ENCODE peak calls at places on chromosomes 4 and X, in nine cellular contexts. One of them, this sample, is unnamed.

GRCh38 chr4:150007512-150007911 is 70.7 kb upstream of the DCLK2 start:
- DNase-seq in GM12878: no peak
- DNase-seq in stomach: no peak
- DNase-seq in sigmoid colon: no peak
- DNase-seq in esophagus muscularis mucosa: no peak
- DNase-seq in suprapubic skin: no peak
- DNase-seq in endothelial cell of umbilical vein: no peak
- DNase-seq in upper lobe of left lung: no peak
- DNase-seq in Panc1: no peak
- DNase-seq in this sample: no peak

GRCh38 chr4:13765535-13765934 is 138.0 kb upstream of the BOD1L1 start:
- DNase-seq in GM12878: no peak
- DNase-seq in stomach: no peak
- DNase-seq in sigmoid colon: no peak
- DNase-seq in esophagus muscularis mucosa: no peak
- DNase-seq in suprapubic skin: no peak
- DNase-seq in endothelial cell of umbilical vein: no peak
- DNase-seq in upper lobe of left lung: no peak
- DNase-seq in Panc1: no peak
- DNase-seq in this sample: no peak

GRCh38 chr4:7434766-7435150 is at the start of gene PSAPL1:
- DNase-seq in GM12878: no peak
- DNase-seq in stomach: peak
- DNase-seq in sigmoid colon: no peak
- DNase-seq in esophagus muscularis mucosa: no peak
- DNase-seq in suprapubic skin: no peak
- DNase-seq in endothelial cell of umbilical vein: no peak
- DNase-seq in upper lobe of left lung: peak
- DNase-seq in Panc1: no peak
- DNase-seq in this sample: no peak

GRCh38 chr4:99403380-99404194 is 31.6 kb downstream of the ADH7 start:
- DNase-seq in GM12878: peak
- DNase-seq in stomach: no peak
- DNase-seq in sigmoid colon: no peak
- DNase-seq in esophagus muscularis mucosa: no peak
- DNase-seq in suprapubic skin: no peak
- DNase-seq in endothelial cell of umbilical vein: no peak
- DNase-seq in upper lobe of left lung: no peak
- DNase-seq in Panc1: no peak
- DNase-seq in this sample: no peak

GRCh38 chr4:102623622-102624021 is 122.5 kb downstream of the NFKB1 start:
- DNase-seq in GM12878: no peak
- DNase-seq in stomach: no peak
- DNase-seq in sigmoid colon: no peak
- DNase-seq in esophagus muscularis mucosa: no peak
- DNase-seq in suprapubic skin: no peak
- DNase-seq in endothelial cell of umbilical vein: peak
- DNase-seq in upper lobe of left lung: no peak
- DNase-seq in Panc1: no peak
- DNase-seq in this sample: no peak

GRCh38 chrX:87517571-87518141 is at the start of gene KLHL4:
- DNase-seq in GM12878: no peak
- DNase-seq in stomach: no peak
- DNase-seq in sigmoid colon: no peak
- DNase-seq in esophagus muscularis mucosa: no peak
- DNase-seq in suprapubic skin: no peak
- DNase-seq in endothelial cell of umbilical vein: peak
- DNase-seq in upper lobe of left lung: no peak
- DNase-seq in Panc1: no peak
- DNase-seq in this sample: no peak

GRCh38 chr4:89784686-89785227 is 52.2 kb downstream of the SNCA start:
- DNase-seq in GM12878: no peak
- DNase-seq in stomach: no peak
- DNase-seq in sigmoid colon: no peak
- DNase-seq in esophagus muscularis mucosa: no peak
- DNase-seq in suprapubic skin: no peak
- DNase-seq in endothelial cell of umbilical vein: no peak
- DNase-seq in upper lobe of left lung: no peak
- DNase-seq in Panc1: no peak
- DNase-seq in this sample: no peak

GRCh38 chr4:3387943-3388348 is 53.8 kb upstream of the HGFAC start:
- DNase-seq in GM12878: no peak
- DNase-seq in stomach: peak
- DNase-seq in sigmoid colon: peak
- DNase-seq in esophagus muscularis mucosa: peak
- DNase-seq in suprapubic skin: peak
- DNase-seq in endothelial cell of umbilical vein: peak
- DNase-seq in upper lobe of left lung: peak
- DNase-seq in Panc1: no peak
- DNase-seq in this sample: no peak

GRCh38 chr4:3613980-3614730 is 81.9 kb upstream of the LRPAP1 start:
- DNase-seq in GM12878: no peak
- DNase-seq in stomach: no peak
- DNase-seq in sigmoid colon: peak
- DNase-seq in esophagus muscularis mucosa: no peak
- DNase-seq in suprapubic skin: peak
- DNase-seq in endothelial cell of umbilical vein: no peak
- DNase-seq in upper lobe of left lung: no peak
- DNase-seq in Panc1: no peak
- DNase-seq in this sample: no peak

GRCh38 chr4:26192921-26193894 is 127.6 kb upstream of the RBPJ start:
- DNase-seq in GM12878: no peak
- DNase-seq in stomach: no peak
- DNase-seq in sigmoid colon: no peak
- DNase-seq in esophagus muscularis mucosa: no peak
- DNase-seq in suprapubic skin: no peak
- DNase-seq in endothelial cell of umbilical vein: no peak
- DNase-seq in upper lobe of left lung: no peak
- DNase-seq in Panc1: no peak
- DNase-seq in this sample: no peak

GRCh38 chr4:8745036-8745827 is 126.4 kb downstream of the HMX1 start:
- DNase-seq in GM12878: no peak
- DNase-seq in stomach: no peak
- DNase-seq in sigmoid colon: peak
- DNase-seq in esophagus muscularis mucosa: no peak
- DNase-seq in suprapubic skin: peak
- DNase-seq in endothelial cell of umbilical vein: no peak
- DNase-seq in upper lobe of left lung: peak
- DNase-seq in Panc1: no peak
- DNase-seq in this sample: no peak

DNA sequence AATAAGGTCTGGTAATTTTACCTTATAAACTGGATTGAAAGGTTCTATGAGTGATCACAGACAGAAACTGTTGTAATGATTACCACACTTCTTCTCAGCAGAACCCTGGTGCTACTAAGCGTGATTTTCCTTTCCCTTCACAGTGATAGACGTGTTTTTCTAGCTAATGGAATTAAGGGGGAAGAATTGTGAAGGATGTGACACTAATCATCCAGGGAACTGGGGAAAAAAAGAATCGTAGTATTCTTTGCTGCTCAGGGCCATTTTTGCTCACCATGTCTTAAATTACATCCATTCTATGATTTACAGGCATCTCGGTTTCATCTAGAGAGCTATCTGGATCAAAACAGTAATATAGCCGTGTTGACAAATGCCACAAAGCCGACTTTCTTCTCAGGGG is 153.8 kb downstream of the UGT8 start:
- DNase-seq in GM12878: no peak
- DNase-seq in stomach: no peak
- DNase-seq in sigmoid colon: no peak
- DNase-seq in esophagus muscularis mucosa: no peak
- DNase-seq in suprapubic skin: no peak
- DNase-seq in endothelial cell of umbilical vein: no peak
- DNase-seq in upper lobe of left lung: no peak
- DNase-seq in Panc1: no peak
- DNase-seq in this sample: no peak
- TF ChIP-seq POLR2AphosphoS5 in GM12878: no peak
- TF ChIP-seq POLR2AphosphoS5 in stomach: no peak
- TF ChIP-seq POLR2AphosphoS5 in sigmoid colon: no peak
- TF ChIP-seq POLR2AphosphoS5 in esophagus muscularis mucosa: no peak
- TF ChIP-seq POLR2AphosphoS5 in suprapubic skin: no peak
- TF ChIP-seq POLR2AphosphoS5 in endothelial cell of umbilical vein: no peak
- TF ChIP-seq POLR2AphosphoS5 in upper lobe of left lung: no peak
- TF ChIP-seq POLR2AphosphoS5 in Panc1: no peak
- TF ChIP-seq POLR2AphosphoS5 in this sample: no peak

DNA sequence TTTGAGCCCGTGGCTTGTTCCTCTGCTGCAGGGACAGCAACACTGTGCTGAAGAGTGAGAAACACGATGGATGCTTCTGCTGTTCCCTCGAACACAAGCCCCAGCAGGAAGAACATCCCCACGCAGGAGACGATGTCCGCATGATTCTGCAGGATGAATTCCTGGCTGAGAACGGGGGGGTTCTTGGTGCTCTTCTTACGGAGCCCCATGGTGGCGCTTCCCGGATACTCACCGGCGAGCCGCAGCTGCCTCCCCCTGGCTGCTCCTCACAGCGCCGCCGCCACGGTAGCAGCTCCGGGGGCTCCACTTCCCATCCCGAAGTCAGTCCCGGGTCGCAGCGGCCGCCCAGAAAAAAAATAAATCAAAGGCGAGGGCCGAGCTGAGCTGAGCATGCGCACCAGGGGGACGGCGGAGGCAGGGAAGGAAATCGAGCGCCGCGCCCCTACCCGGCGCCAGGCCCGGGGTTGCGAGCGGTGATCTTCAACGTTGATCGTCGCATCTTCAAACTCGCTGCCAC is at the start of gene TRAM1L1:
- DNase-seq in GM12878: no peak
- DNase-seq in stomach: peak
- DNase-seq in sigmoid colon: peak
- DNase-seq in esophagus muscularis mucosa: no peak
- DNase-seq in suprapubic skin: peak
- DNase-seq in endothelial cell of umbilical vein: peak
- DNase-seq in upper lobe of left lung: peak
- DNase-seq in Panc1: no peak
- DNase-seq in this sample: no peak
- TF ChIP-seq CTCF in GM12878: no peak
- TF ChIP-seq CTCF in stomach: no peak
- TF ChIP-seq CTCF in sigmoid colon: no peak
- TF ChIP-seq CTCF in esophagus muscularis mucosa: no peak
- TF ChIP-seq CTCF in suprapubic skin: no peak
- TF ChIP-seq CTCF in endothelial cell of umbilical vein: no peak
- TF ChIP-seq CTCF in upper lobe of left lung: no peak
- TF ChIP-seq CTCF in Panc1: peak
- TF ChIP-seq CTCF in this sample: no peak

GRCh38 chrX:110417128-110417527 is 58.5 kb downstream of the RTL9 start:
- DNase-seq in GM12878: no peak
- DNase-seq in stomach: no peak
- DNase-seq in sigmoid colon: no peak
- DNase-seq in esophagus muscularis mucosa: no peak
- DNase-seq in suprapubic skin: no peak
- DNase-seq in endothelial cell of umbilical vein: no peak
- DNase-seq in upper lobe of left lung: no peak
- DNase-seq in Panc1: no peak
- DNase-seq in this sample: no peak
- H3K27ac ChIP-seq in GM12878: no peak
- H3K27ac ChIP-seq in stomach: no peak
- H3K27ac ChIP-seq in sigmoid colon: no peak
- H3K27ac ChIP-seq in esophagus muscularis mucosa: no peak
- H3K27ac ChIP-seq in suprapubic skin: no peak
- H3K27ac ChIP-seq in endothelial cell of umbilical vein: no peak
- H3K27ac ChIP-seq in upper lobe of left lung: no peak
- H3K27ac ChIP-seq in Panc1: no peak
- H3K27ac ChIP-seq in this sample: no peak

DNA sequence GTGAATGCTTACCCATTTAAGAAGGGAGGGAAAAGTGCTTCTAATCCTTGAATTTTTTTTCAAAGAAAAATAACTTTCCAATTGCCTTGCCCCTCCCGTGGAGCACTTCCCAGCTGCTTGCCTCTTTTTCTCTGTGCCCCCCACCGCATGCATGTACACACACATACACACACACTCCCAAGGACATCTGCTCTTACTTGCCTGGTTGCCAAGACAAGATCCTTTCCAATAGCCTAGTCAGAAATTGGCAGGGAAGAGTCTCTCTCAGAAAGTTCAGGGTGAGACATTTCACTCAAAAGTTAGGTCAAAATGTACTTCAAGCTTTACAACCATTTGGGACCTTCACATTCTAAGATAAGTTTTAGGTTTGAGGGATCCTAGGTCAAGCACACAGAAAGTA is 10.9 kb downstream of the HHIP start:
- DNase-seq in GM12878: no peak
- DNase-seq in stomach: no peak
- DNase-seq in sigmoid colon: no peak
- DNase-seq in esophagus muscularis mucosa: no peak
- DNase-seq in suprapubic skin: no peak
- DNase-seq in endothelial cell of umbilical vein: no peak
- DNase-seq in upper lobe of left lung: no peak
- DNase-seq in Panc1: no peak
- DNase-seq in this sample: no peak
- TF ChIP-seq POLR2AphosphoS5 in GM12878: no peak
- TF ChIP-seq POLR2AphosphoS5 in stomach: no peak
- TF ChIP-seq POLR2AphosphoS5 in sigmoid colon: no peak
- TF ChIP-seq POLR2AphosphoS5 in esophagus muscularis mucosa: no peak
- TF ChIP-seq POLR2AphosphoS5 in suprapubic skin: no peak
- TF ChIP-seq POLR2AphosphoS5 in endothelial cell of umbilical vein: no peak
- TF ChIP-seq POLR2AphosphoS5 in upper lobe of left lung: no peak
- TF ChIP-seq POLR2AphosphoS5 in Panc1: no peak
- TF ChIP-seq POLR2AphosphoS5 in this sample: no peak

GRCh38 chr4:60432911-60433310 is 767.2 kb upstream of the ADGRL3 start:
- DNase-seq in GM12878: no peak
- DNase-seq in stomach: no peak
- DNase-seq in sigmoid colon: no peak
- DNase-seq in esophagus muscularis mucosa: no peak
- DNase-seq in suprapubic skin: no peak
- DNase-seq in endothelial cell of umbilical vein: no peak
- DNase-seq in upper lobe of left lung: no peak
- DNase-seq in Panc1: no peak
- DNase-seq in this sample: no peak
- TF ChIP-seq CTCF in GM12878: no peak
- TF ChIP-seq CTCF in stomach: no peak
- TF ChIP-seq CTCF in sigmoid colon: no peak
- TF ChIP-seq CTCF in esophagus muscularis mucosa: no peak
- TF ChIP-seq CTCF in suprapubic skin: no peak
- TF ChIP-seq CTCF in endothelial cell of umbilical vein: no peak
- TF ChIP-seq CTCF in upper lobe of left lung: no peak
- TF ChIP-seq CTCF in Panc1: no peak
- TF ChIP-seq CTCF in this sample: no peak

GRCh38 chr4:173505924-173506779 is 23.9 kb downstream of the HAND2 start:
- DNase-seq in GM12878: peak
- DNase-seq in stomach: peak
- DNase-seq in sigmoid colon: peak
- DNase-seq in esophagus muscularis mucosa: peak
- DNase-seq in suprapubic skin: peak
- DNase-seq in endothelial cell of umbilical vein: peak
- DNase-seq in upper lobe of left lung: peak
- DNase-seq in Panc1: no peak
- DNase-seq in this sample: peak
- H3K27ac ChIP-seq in GM12878: no peak
- H3K27ac ChIP-seq in stomach: no peak
- H3K27ac ChIP-seq in sigmoid colon: peak
- H3K27ac ChIP-seq in esophagus muscularis mucosa: no peak
- H3K27ac ChIP-seq in suprapubic skin: no peak
- H3K27ac ChIP-seq in endothelial cell of umbilical vein: no peak
- H3K27ac ChIP-seq in upper lobe of left lung: no peak
- H3K27ac ChIP-seq in Panc1: no peak
- H3K27ac ChIP-seq in this sample: no peak

GRCh38 chrX:107710617-107711391 is 64.8 kb downstream of the TSC22D3 start:
- DNase-seq in GM12878: peak
- DNase-seq in stomach: no peak
- DNase-seq in sigmoid colon: peak
- DNase-seq in esophagus muscularis mucosa: peak
- DNase-seq in suprapubic skin: peak
- DNase-seq in endothelial cell of umbilical vein: peak
- DNase-seq in upper lobe of left lung: peak
- DNase-seq in Panc1: no peak
- DNase-seq in this sample: no peak
- TF ChIP-seq POLR2AphosphoS5 in GM12878: peak
- TF ChIP-seq POLR2AphosphoS5 in stomach: no peak
- TF ChIP-seq POLR2AphosphoS5 in sigmoid colon: peak
- TF ChIP-seq POLR2AphosphoS5 in esophagus muscularis mucosa: no peak
- TF ChIP-seq POLR2AphosphoS5 in suprapubic skin: no peak
- TF ChIP-seq POLR2AphosphoS5 in endothelial cell of umbilical vein: no peak
- TF ChIP-seq POLR2AphosphoS5 in upper lobe of left lung: peak
- TF ChIP-seq POLR2AphosphoS5 in Panc1: no peak
- TF ChIP-seq POLR2AphosphoS5 in this sample: peak

This sample was measured in vagina.